ENCODE peak calls at places on chromosomes 5 and 9, in six cellular contexts. H is SK-N-SH, B is aorta, A is lower lobe of right lung, G is heart right ventricle, L is colonic mucosa. N is an unnamed sample.
A peak's percentile ranks its signal among the peaks of the same experiment; 100 is the strongest.

GRCh38 chr9:5442400-5443011 is 4.8 kb upstream of the PLGRKT start:
- DNase-seq in H (peak; percentile 44), B (no peak), A (no peak), G (peak; percentile 41), L (peak; percentile 43), N (no peak)

GRCh38 chr9:110320651-110321050 is 17.0 kb downstream of the TXNDC8 start:
- DNase-seq in H (no peak), B (no peak), A (no peak), G (no peak), L (no peak), N (no peak)

GRCh38 chr9:134040831-134041648 is 15.8 kb downstream of the BRD3OS start:
- DNase-seq in H (peak; percentile 86), B (peak; percentile 40), A (peak; percentile 48), G (no peak), L (no peak), N (no peak)

GRCh38 chr5:108638021-108638420 is 109.7 kb upstream of the FER start:
- DNase-seq in H (no peak), B (no peak), A (no peak), G (no peak), L (no peak), N (no peak)

GRCh38 chr9:134328841-134329575 is 2.8 kb downstream of the RXRA start:
- DNase-seq in H (no peak), B (peak; percentile 78), A (peak; percentile 52), G (peak; percentile 60), L (peak; percentile 84), N (peak; percentile 90)

GRCh38 chr5:179930788-179931473 is 23.2 kb upstream of the TBC1D9B start:
- DNase-seq in H (no peak), B (no peak), A (no peak), G (no peak), L (no peak), N (no peak)

GRCh38 chr5:134091626-134092121 is 22.8 kb upstream of the TCF7 start:
- DNase-seq in H (no peak), B (no peak), A (no peak), G (no peak), L (no peak), N (no peak)

GRCh38 chr5:56494300-56494704 is 261.2 kb upstream of the ANKRD55 start:
- DNase-seq in H (no peak), B (no peak), A (no peak), G (peak; percentile 26), L (no peak), N (no peak)

GRCh38 chr9:92147030-92147853 is 32.0 kb upstream of the SPTLC1 start:
- DNase-seq in H (no peak), B (peak; percentile 79), A (peak; percentile 75), G (peak; percentile 46), L (no peak), N (peak; percentile 79)

GRCh38 chr5:73896117-73896516 is 270.1 kb downstream of the ARHGEF28 start:
- DNase-seq in H (no peak), B (no peak), A (no peak), G (no peak), L (no peak), N (no peak)

GRCh38 chr5:189976-190365 is 1.3 kb upstream of the LRRC14B start:
- DNase-seq in H (no peak), B (peak; percentile 42), A (no peak), G (no peak), L (no peak), N (no peak)

GRCh38 chr5:17477553-17478265 is 20.3 kb upstream of the TAF11L2 start:
- DNase-seq in H (peak; percentile 60), B (no peak), A (no peak), G (no peak), L (no peak), N (no peak)

GRCh38 chr5:173396311-173396993 is 68.2 kb upstream of the STC2 start:
- DNase-seq in H (peak; percentile 44), B (no peak), A (no peak), G (no peak), L (no peak), N (no peak)

GRCh38 chr5:141510160-141510559 is 21.3 kb downstream of the PCDHGC5 start:
- DNase-seq in H (no peak), B (no peak), A (no peak), G (no peak), L (no peak), N (no peak)

GRCh38 chr5:178225174-178225573 is 7.4 kb downstream of the PHYKPL start:
- DNase-seq in H (no peak), B (no peak), A (peak; percentile 35), G (no peak), L (no peak), N (no peak)

GRCh38 chr5:132426525-132427138 is 57.1 kb downstream of the SLC22A5 start:
- DNase-seq in H (peak; percentile 67), B (peak; percentile 94), A (peak; percentile 89), G (peak; percentile 59), L (peak; percentile 74), N (peak; percentile 90)

GRCh38 chr9:118444403-118444802 is 740.2 kb downstream of the TLR4 start:
- DNase-seq in H (no peak), B (no peak), A (no peak), G (no peak), L (no peak), N (no peak)

GRCh38 chr5:125298711-125299379 is 552.4 kb upstream of the ZNF608 start:
- DNase-seq in H (no peak), B (no peak), A (no peak), G (no peak), L (no peak), N (no peak)

GRCh38 chr5:170523129-170523497 is 19.3 kb downstream of the KCNIP1 start:
- DNase-seq in H (peak; percentile 72), B (no peak), A (no peak), G (no peak), L (no peak), N (no peak)

GRCh38 chr5:143201589-143201988 is 201.9 kb downstream of the NR3C1 start:
- DNase-seq in H (no peak), B (no peak), A (no peak), G (no peak), L (no peak), N (no peak)

GRCh38 chr9:82273121-82273520 is 284.5 kb downstream of the SPATA31D1 start:
- DNase-seq in H (no peak), B (no peak), A (no peak), G (no peak), L (no peak), N (no peak)

GRCh38 chr5:171649002-171649401 is 136.6 kb upstream of the SMIM23 start:
- DNase-seq in H (no peak), B (no peak), A (no peak), G (no peak), L (no peak), N (no peak)

GRCh38 chr5:33772276-33772990 is 119.4 kb downstream of the ADAMTS12 start:
- DNase-seq in H (no peak), B (no peak), A (no peak), G (no peak), L (no peak), N (no peak)

GRCh38 chr5:90843443-90843842 is 284.8 kb downstream of the ADGRV1 start:
- DNase-seq in H (no peak), B (no peak), A (no peak), G (no peak), L (no peak), N (no peak)

GRCh38 chr9:120267929-120268328 is 312.0 kb downstream of the CDK5RAP2 start:
- DNase-seq in H (no peak), B (no peak), A (no peak), G (no peak), L (no peak), N (no peak)

GRCh38 chr5:116002116-116002906 is 30.0 kb upstream of the ARL14EPL start:
- DNase-seq in H (no peak), B (no peak), A (no peak), G (no peak), L (no peak), N (no peak)

GRCh38 chr5:77101298-77101697 is 14.2 kb upstream of the ZBED3 start:
- DNase-seq in H (no peak), B (no peak), A (no peak), G (no peak), L (no peak), N (no peak)

GRCh38 chr5:58262226-58262625 is 197.7 kb downstream of the PLK2 start:
- DNase-seq in H (no peak), B (no peak), A (no peak), G (no peak), L (no peak), N (no peak)

GRCh38 chr9:131015112-131015511 is 6.1 kb downstream of the LAMC3 start:
- DNase-seq in H (no peak), B (no peak), A (no peak), G (no peak), L (no peak), N (no peak)

GRCh38 chr9:37200572-37201005 is 80.2 kb downstream of the ZCCHC7 start:
- DNase-seq in H (no peak), B (no peak), A (no peak), G (no peak), L (no peak), N (no peak)

GRCh38 chr5:1378096-1378495 is 33.2 kb upstream of the CLPTM1L start:
- DNase-seq in H (no peak), B (no peak), A (no peak), G (no peak), L (no peak), N (no peak)

GRCh38 chr9:134341306-134341705 is 15.1 kb downstream of the RXRA start:
- DNase-seq in H (no peak), B (peak; percentile 81), A (peak; percentile 85), G (peak; percentile 63), L (peak; percentile 88), N (peak; percentile 78)

GRCh38 chr5:130282044-130282443 is 377.8 kb downstream of the CHSY3 start:
- DNase-seq in H (no peak), B (no peak), A (no peak), G (peak; percentile 6), L (no peak), N (peak; percentile 63)

GRCh38 chr9:2157277-2158105 is 142.3 kb downstream of the SMARCA2 start:
- DNase-seq in H (peak; percentile 23), B (no peak), A (peak; percentile 52), G (no peak), L (peak; percentile 31), N (peak; percentile 28)
- H3K27ac ChIP-seq in H (peak overlapping the region; percentile 50), B (peak overlapping the region; percentile 83), A (peak overlapping the region; percentile 77), G (peak overlapping the region; percentile 80), L (peak overlapping the region; percentile 26), N (peak overlapping the region; percentile 81)

GRCh38 chr5:14250094-14250777 is 107.1 kb downstream of the TRIO start:
- DNase-seq in H (peak; percentile 71), B (peak; percentile 60), A (peak; percentile 58), G (peak; percentile 64), L (peak; percentile 51), N (no peak)
- H3K4me3 ChIP-seq in H (no peak overlapping the region), B (no peak overlapping the region), A (no peak overlapping the region), G (peak overlapping the region; percentile 33), L (no peak overlapping the region), N (no peak overlapping the region)

GRCh38 chr5:35229076-35230042 is 928 bp downstream of the PRLR start:
- DNase-seq in H (peak; percentile 66), B (no peak), A (peak; percentile 46), G (no peak), L (peak; percentile 73), N (no peak)
- H3K27ac ChIP-seq in H (no peak overlapping the region), B (no peak overlapping the region), A (no peak overlapping the region), G (no peak overlapping the region), L (peak overlapping the region; percentile 54), N (peak overlapping the region; percentile 51)

GRCh38 chr5:117461403-117461802 is 886.8 kb upstream of the SEMA6A start:
- DNase-seq in H (no peak), B (no peak), A (no peak), G (no peak), L (no peak), N (no peak)

GRCh38 chr5:117454716-117455212 is 880.1 kb upstream of the SEMA6A start:
- DNase-seq in H (peak; percentile 12), B (no peak), A (peak; percentile 51), G (peak; percentile 14), L (peak; percentile 80), N (peak; percentile 42)

GRCh38 chr5:117455236-117456233 is 880.9 kb upstream of the SEMA6A start:
- DNase-seq in H (no peak), B (peak; percentile 35), A (peak; percentile 43), G (no peak), L (peak; percentile 60), N (no peak)
- H3K4me3 ChIP-seq in H (no peak overlapping the region), B (no peak overlapping the region), A (peak overlapping the region; percentile 40), G (peak overlapping the region; percentile 25), L (peak overlapping the region; percentile 36), N (no peak overlapping the region)

N was measured in tibial artery.